ENCODE peak calls at places on chromosomes 11 and 22, in four cellular contexts. B is mesenchymal stem cell, D is neural progenitor cell, X is body of pancreas. I is an unnamed sample.
A peak's percentile ranks its signal among the peaks of the same experiment; 100 is the strongest.

GRCh38 chr22:29647954-29648737 is 44.7 kb downstream of the NF2 start:
- DNase-seq in B (no peak), D (no peak), X (no peak), I (no peak)

GRCh38 chr11:118921929-118922744 is 3.6 kb downstream of the BCL9L start:
- DNase-seq in B (peak; percentile 83), D (peak; percentile 85), X (peak; percentile 95), I (peak; percentile 97)

GRCh38 chr11:69089258-69089657 is 40.5 kb downstream of the TPCN2 start:
- DNase-seq in B (peak; percentile 87), D (no peak), X (peak; percentile 74), I (peak; percentile 74)

GRCh38 chr22:45039206-45039605 is 29.4 kb upstream of the PHF21B start:
- DNase-seq in B (no peak), D (no peak), X (no peak), I (no peak)

GRCh38 chr22:26239561-26239960 is 70.3 kb downstream of the SEZ6L start:
- DNase-seq in B (no peak), D (no peak), X (no peak), I (peak; percentile 32)

GRCh38 chr11:2860636-2861035 is 24.9 kb downstream of the CDKN1C start:
- DNase-seq in B (peak; percentile 78), D (no peak), X (peak; percentile 76), I (no peak)

GRCh38 chr11:126431401-126432064 is 76.0 kb downstream of the ST3GAL4 start:
- DNase-seq in B (peak; percentile 72), D (no peak), X (peak; percentile 44), I (peak; percentile 89)

GRCh38 chr22:41001722-41002122 is 50.5 kb downstream of the RBX1 start:
- DNase-seq in B (peak; percentile 53), D (no peak), X (no peak), I (no peak)

GRCh38 chr11:43282607-43283440 is 29.0 kb upstream of the API5 start:
- DNase-seq in B (peak; percentile 29), D (peak; percentile 72), X (peak; percentile 35), I (peak; percentile 61)

GRCh38 chr11:133893381-133893780 is 48.1 kb upstream of the SPATA19 start:
- DNase-seq in B (no peak), D (no peak), X (no peak), I (peak; percentile 24)

GRCh38 chr11:87460269-87460668 is 422.5 kb downstream of the TMEM135 start:
- DNase-seq in B (no peak), D (no peak), X (no peak), I (no peak)

GRCh38 chr11:87466228-87466627 is 428.5 kb downstream of the TMEM135 start:
- DNase-seq in B (peak; percentile 2), D (no peak), X (no peak), I (no peak)

GRCh38 chr11:87462171-87462570 is 424.4 kb downstream of the TMEM135 start:
- DNase-seq in B (no peak), D (no peak), X (no peak), I (no peak)

GRCh38 chr11:87460842-87461637 is 423.3 kb downstream of the TMEM135 start:
- DNase-seq in B (no peak), D (no peak), X (no peak), I (no peak)

DNA sequence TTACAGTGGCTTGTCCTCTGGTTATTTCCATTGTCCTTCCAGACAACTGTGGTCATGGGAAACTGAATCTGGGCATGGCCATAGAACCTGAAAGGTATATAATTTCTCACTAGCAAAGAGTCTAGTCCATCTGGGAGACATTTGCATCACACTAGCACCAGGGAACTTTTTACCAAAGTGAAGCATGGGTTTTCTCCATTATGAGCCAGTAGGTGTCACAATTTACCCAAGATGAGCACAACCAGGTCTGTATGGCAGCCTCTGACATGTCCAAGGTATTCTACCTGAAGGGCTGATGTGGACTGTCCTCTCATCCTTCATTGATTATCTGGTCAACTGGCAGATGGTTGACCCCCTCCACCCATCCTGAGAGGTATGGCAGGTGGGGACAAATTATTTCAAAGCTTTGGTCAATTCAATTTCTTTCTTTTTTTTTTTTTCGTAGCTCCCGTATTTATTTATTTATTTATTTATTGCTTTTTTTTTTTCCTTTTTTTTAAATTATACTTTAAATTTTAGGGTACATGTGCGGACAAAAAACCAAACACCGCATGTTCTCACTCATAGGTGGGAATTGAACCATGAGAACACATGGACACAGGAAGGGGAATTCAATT is 425.9 kb downstream of the TMEM135 start:
- DNase-seq in B (no peak), D (peak; percentile 66), X (no peak), I (no peak)
- H3K4me1 ChIP-seq in B (no peaks in the 10 kb centered on the region), D (no peaks in the 10 kb centered on the region), X (no peaks in the 10 kb centered on the region), I (no peaks in the 10 kb centered on the region)

DNA sequence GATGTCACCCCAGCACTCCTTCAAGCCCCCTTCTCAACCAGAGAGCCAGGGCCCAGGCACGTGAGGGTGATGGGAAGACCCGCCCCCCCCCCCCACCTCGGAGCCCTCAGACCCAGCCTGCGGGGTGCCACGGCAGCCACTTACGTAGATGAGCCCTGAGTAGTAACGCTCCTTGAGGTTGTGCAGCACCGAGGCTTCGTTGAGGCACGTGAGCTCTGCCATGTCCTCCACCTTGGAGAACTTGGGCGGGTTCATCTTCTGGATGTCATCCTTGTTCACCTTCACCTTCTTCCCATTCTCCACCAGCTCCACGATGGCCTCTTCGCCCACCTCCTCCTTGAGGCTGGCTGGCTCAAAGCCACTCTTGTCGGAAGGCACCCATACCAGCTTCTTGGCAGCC is 39.0 kb downstream of the MYH9 start:
- DNase-seq in B (no peak), D (no peak), X (no peak), I (no peak)
- H3K4me1 ChIP-seq in B (peaks cover 48% of the 10 kb centered on the region), D (peaks cover 21% of the 10 kb centered on the region), X (peaks cover 89% of the 10 kb centered on the region), I (peaks cover 67% of the 10 kb centered on the region)

DNA sequence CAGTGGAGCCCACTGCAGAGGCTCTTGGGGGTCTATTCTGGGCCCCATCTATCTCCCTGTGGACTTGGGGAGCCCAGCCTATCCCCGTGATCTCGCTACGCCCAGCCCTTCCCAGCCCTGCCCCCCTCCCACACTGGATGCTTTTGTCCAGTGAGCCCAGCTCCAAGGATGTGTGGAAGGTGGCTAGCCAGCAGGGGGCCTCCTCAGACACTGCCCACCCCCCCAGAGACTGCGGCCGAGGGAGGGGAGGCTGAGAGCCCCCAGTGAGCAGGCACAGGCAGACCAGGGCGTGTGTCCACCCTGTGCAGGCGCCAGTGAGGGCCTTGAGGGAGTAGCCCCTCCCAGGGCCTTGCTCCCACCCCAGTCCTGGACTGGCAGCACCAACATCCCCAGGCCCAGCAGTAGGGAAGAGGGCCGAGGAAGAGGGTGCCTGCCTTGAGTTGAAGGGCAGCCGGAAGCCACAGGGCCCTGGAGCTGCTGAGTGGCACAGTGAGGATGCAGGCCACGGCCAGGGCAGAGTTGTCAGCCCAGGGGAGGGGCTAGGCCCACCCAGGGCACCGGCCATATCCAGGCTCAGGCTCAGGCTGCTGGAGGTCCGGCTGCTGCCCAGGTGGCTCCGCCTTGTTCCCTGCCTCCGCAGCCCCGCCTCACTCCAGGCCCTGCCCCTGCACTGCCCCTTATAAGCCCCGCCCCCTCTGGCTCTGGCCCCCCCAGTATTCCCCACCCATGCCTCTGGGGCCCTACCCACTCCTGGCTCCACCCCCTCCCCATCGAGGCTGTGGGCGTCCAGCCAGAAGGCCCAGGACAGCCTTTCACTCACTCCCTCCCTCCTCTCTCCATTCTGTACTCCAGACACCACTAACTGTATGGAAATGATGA is 28.0 kb downstream of the MOB2 start:
- DNase-seq in B (peak; percentile 10), D (peak; percentile 70), X (peak; percentile 66), I (peak; percentile 80)
- H3K4me1 ChIP-seq in B (peaks cover 4% of the 10 kb centered on the region), D (peaks cover 10% of the 10 kb centered on the region), X (peaks cover 7% of the 10 kb centered on the region), I (no peaks in the 10 kb centered on the region)

DNA sequence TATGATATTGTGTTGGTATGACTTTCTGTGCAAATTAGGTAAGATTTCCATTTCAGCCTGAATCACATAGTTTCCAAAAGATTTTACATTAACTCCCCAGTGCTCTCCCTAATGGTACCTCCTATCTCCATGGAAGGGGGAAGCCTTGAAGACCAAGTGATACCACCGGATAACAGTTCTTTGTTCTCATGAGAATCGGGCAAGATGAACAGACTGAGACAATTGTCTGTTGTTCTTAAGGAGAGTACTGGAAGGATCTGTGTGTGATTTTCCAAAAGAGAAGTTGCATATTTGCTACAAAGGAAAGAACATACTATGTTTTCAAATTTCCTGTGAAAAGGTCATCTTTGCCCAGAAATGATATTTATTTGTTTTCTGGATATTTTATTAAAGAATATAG is 60.3 kb upstream of the UBASH3B start:
- DNase-seq in B (no peak), D (no peak), X (no peak), I (no peak)
- H3K4me1 ChIP-seq in B (no peaks in the 10 kb centered on the region), D (no peaks in the 10 kb centered on the region), X (peaks cover 11% of the 10 kb centered on the region), I (no peaks in the 10 kb centered on the region)

DNA sequence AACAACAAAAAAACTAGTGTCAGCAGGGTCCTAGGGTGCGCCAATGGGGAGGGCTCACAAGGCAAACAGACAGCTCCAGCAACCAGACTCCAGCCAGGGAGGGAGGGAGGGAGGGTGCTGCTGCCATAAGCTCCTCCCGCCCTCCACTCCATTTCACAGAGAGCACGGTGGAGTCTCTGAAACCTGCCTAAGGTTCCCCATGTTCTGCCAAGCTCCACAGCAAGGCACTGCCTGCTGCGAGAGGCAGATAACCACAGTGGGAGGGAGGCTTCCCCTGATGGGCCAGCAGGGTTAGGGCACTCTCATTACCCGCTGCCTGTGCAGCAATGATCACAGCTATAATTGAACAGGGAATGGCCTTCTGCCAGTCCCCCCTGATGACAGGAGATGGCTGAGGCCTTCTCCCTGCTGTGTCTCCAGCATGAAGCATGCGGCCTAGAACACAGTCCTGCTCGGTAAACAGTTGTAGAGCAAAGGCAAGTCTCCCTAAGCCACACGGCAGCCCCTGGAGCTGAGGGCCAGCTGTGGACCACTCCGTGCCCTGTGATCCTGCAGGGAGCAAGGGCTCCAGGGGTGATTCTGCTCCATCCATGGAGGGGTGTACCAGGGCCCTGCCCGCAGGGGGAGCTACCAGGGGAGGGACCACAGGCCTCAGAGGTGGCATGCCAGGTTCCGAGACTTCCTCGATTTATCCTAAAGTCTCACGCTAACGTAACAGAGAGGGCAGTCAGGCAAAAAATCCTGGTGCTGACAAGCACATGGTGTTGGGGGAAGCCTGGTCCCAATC is 42.9 kb downstream of the PC start:
- DNase-seq in B (no peak), D (peak; percentile 42), X (no peak), I (no peak)
- H3K4me1 ChIP-seq in B (peaks cover 20% of the 10 kb centered on the region), D (peaks cover 25% of the 10 kb centered on the region), X (no peaks in the 10 kb centered on the region), I (no peaks in the 10 kb centered on the region)

GRCh38 chr22:38036392-38037062 is 20.7 kb upstream of the PICK1 start:
- DNase-seq in B (no peak), D (no peak), X (no peak), I (no peak)

GRCh38 chr22:38033522-38034277 is 23.5 kb upstream of the PICK1 start:
- DNase-seq in B (no peak), D (peak; percentile 66), X (no peak), I (no peak)

GRCh38 chr22:38034278-38034882 is 22.8 kb upstream of the PICK1 start:
- DNase-seq in B (peak; percentile 93), D (peak; percentile 79), X (peak; percentile 63), I (peak; percentile 89)

GRCh38 chr22:38034884-38035529 is 22.2 kb upstream of the PICK1 start:
- DNase-seq in B (no peak), D (no peak), X (no peak), I (no peak)

GRCh38 chr22:38035530-38035885 is 21.7 kb upstream of the PICK1 start:
- DNase-seq in B (no peak), D (no peak), X (no peak), I (no peak)
- H3K4me1 ChIP-seq in B (peaks cover 43% of the 10 kb centered on the region), D (peaks cover 45% of the 10 kb centered on the region), X (peaks cover 18% of the 10 kb centered on the region), I (peaks cover 16% of the 10 kb centered on the region)

DNA sequence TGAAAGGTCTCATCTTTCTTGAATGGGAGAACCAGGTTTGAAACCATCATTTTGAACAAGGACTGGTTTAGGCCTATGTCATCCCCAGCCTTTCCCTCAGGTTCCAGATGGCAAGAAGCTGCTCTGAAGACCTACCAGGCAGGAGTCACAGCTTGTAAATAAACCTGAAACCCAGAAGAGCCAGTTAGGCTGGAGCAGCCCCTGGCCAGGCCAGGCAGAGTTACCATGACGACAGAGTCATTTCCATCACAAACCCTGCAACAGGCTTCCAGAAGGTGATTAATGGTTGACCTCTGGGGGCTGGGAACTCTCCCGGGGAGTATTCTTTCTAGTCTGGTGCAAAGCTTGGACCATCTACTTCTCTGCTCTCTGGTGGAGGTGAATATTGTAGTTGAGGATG is 164.1 kb upstream of the NCAM1 start:
- DNase-seq in B (peak; percentile 5), D (peak; percentile 59), X (no peak), I (no peak)
- H3K4me1 ChIP-seq in B (no peaks in the 10 kb centered on the region), D (peaks cover 28% of the 10 kb centered on the region), X (no peaks in the 10 kb centered on the region), I (no peaks in the 10 kb centered on the region)

I was measured in adrenal gland.